ENCODE peak calls at places on chromosomes 16 and 17, in six cellular contexts. P, G, C, O, T and B are unnamed samples.

GRCh38 chr16:1989826-1990335 is at the start of gene SYNGR3:
- DNase-seq in G (no peak), P (no peak), O (no peak), T (peak), C (peak), B (no peak)

GRCh38 chr16:997440-998051 is 16.0 kb downstream of the SOX8 start:
- DNase-seq in C (peak), P (no peak), G (peak), O (peak), T (peak), B (peak)

GRCh38 chr16:83515395-83515794 is 292.4 kb upstream of the HSBP1 start:
- DNase-seq in G (no peak), C (no peak), O (no peak), T (no peak), P (no peak), B (no peak)

GRCh38 chr16:11159189-11159588 is 96.8 kb downstream of the SOCS1 start:
- DNase-seq in C (no peak), T (no peak), P (no peak), O (no peak), G (no peak), B (no peak)

GRCh38 chr16:67277294-67277998 is 1.9 kb upstream of the PLEKHG4 start:
- DNase-seq in C (no peak), G (peak), T (no peak), O (no peak), P (no peak), B (no peak)

GRCh38 chr17:77398274-77398673 is 257.5 kb downstream of the SEC14L1 start:
- DNase-seq in T (no peak), O (no peak), G (no peak), P (no peak), C (no peak), B (no peak)

GRCh38 chr16:49459953-49460735 is 86.5 kb downstream of the C16orf78 start:
- DNase-seq in G (no peak), C (no peak), O (no peak), T (no peak), P (no peak), B (no peak)

GRCh38 chr17:18225562-18226283 is at the start of gene LLGL1:
- DNase-seq in T (no peak), G (peak), C (no peak), P (no peak), O (peak), B (no peak)

GRCh38 chr16:49533436-49533835 is 159.8 kb downstream of the C16orf78 start:
- DNase-seq in G (no peak), T (no peak), P (no peak), O (no peak), C (no peak), B (no peak)